ENCODE peak calls at places on chromosomes 16 and 17, in four cellular contexts. One of them, this sample, is unnamed.

GRCh38 chr16:50610331-50611262 is 62.4 kb downstream of the NKD1 start:
- DNase-seq in neural progenitor cell: peak; percentile 93
- DNase-seq in mesendoderm: peak; percentile 57
- DNase-seq in H7: peak; percentile 89
- DNase-seq in this sample: no peak

GRCh38 chr16:85126731-85127662 is 14.7 kb upstream of the CIBAR2 start:
- DNase-seq in mesendoderm: peak; percentile 37
- DNase-seq in neural progenitor cell: peak; percentile 69
- DNase-seq in H7: peak; percentile 95
- DNase-seq in this sample: no peak

GRCh38 chr16:81443688-81444447 is 740 bp upstream of the CMIP start:
- DNase-seq in H7: no peak
- DNase-seq in mesendoderm: no peak
- DNase-seq in neural progenitor cell: no peak
- DNase-seq in this sample: no peak

GRCh38 chr16:80743273-80743672 is 61.1 kb downstream of the CDYL2 start:
- DNase-seq in H7: no peak
- DNase-seq in mesendoderm: no peak
- DNase-seq in neural progenitor cell: no peak
- DNase-seq in this sample: no peak

GRCh38 chr16:23379707-23380106 is 73.3 kb downstream of the COG7 start:
- DNase-seq in mesendoderm: no peak
- DNase-seq in H7: peak; percentile 47
- DNase-seq in neural progenitor cell: no peak
- DNase-seq in this sample: no peak

GRCh38 chr17:68305132-68305531 is 13.8 kb downstream of the ARSG start:
- DNase-seq in mesendoderm: no peak
- DNase-seq in H7: no peak
- DNase-seq in neural progenitor cell: no peak
- DNase-seq in this sample: no peak

GRCh38 chr17:8488931-8489330 is 53.2 kb downstream of the NDEL1 start:
- DNase-seq in neural progenitor cell: no peak
- DNase-seq in H7: peak; percentile 32
- DNase-seq in mesendoderm: peak; percentile 68
- DNase-seq in this sample: no peak

GRCh38 chr16:70437582-70438324 is 1.1 kb downstream of the ST3GAL2 start:
- DNase-seq in mesendoderm: peak; percentile 67
- DNase-seq in neural progenitor cell: peak; percentile 48
- DNase-seq in H7: peak; percentile 51
- DNase-seq in this sample: peak; percentile 34

GRCh38 chr16:17776888-17777287 is 306.1 kb upstream of the XYLT1 start:
- DNase-seq in neural progenitor cell: no peak
- DNase-seq in mesendoderm: no peak
- DNase-seq in H7: no peak
- DNase-seq in this sample: no peak

GRCh38 chr17:69575346-69575761 is 160.9 kb downstream of the MAP2K6 start:
- DNase-seq in H7: no peak
- DNase-seq in mesendoderm: no peak
- DNase-seq in neural progenitor cell: peak; percentile 43
- DNase-seq in this sample: no peak

GRCh38 chr17:9987779-9988585 is 82.9 kb upstream of the RCVRN start:
- DNase-seq in H7: peak; percentile 86
- DNase-seq in mesendoderm: peak; percentile 73
- DNase-seq in neural progenitor cell: peak; percentile 59
- DNase-seq in this sample: peak; percentile 39

GRCh38 chr17:66172706-66173223 is 19.2 kb downstream of the CEP112 start:
- DNase-seq in H7: no peak
- DNase-seq in neural progenitor cell: no peak
- DNase-seq in mesendoderm: no peak
- DNase-seq in this sample: no peak

GRCh38 chr16:73095885-73096341 is 48.0 kb upstream of the ZFHX3 start:
- DNase-seq in H7: no peak
- DNase-seq in mesendoderm: peak; percentile 8
- DNase-seq in neural progenitor cell: no peak
- DNase-seq in this sample: no peak

GRCh38 chr16:50201784-50202183 is 48.7 kb downstream of the TENT4B start:
- DNase-seq in neural progenitor cell: no peak
- DNase-seq in H7: no peak
- DNase-seq in mesendoderm: no peak
- DNase-seq in this sample: no peak

GRCh38 chr17:13005530-13005929 is 12.3 kb downstream of the ELAC2 start:
- DNase-seq in mesendoderm: no peak
- DNase-seq in neural progenitor cell: no peak
- DNase-seq in H7: no peak
- DNase-seq in this sample: no peak

GRCh38 chr17:13003927-13004326 is 13.9 kb downstream of the ELAC2 start:
- DNase-seq in H7: peak; percentile 9
- DNase-seq in neural progenitor cell: no peak
- DNase-seq in mesendoderm: no peak
- DNase-seq in this sample: no peak

GRCh38 chr17:13004336-13004735 is 13.5 kb downstream of the ELAC2 start:
- DNase-seq in neural progenitor cell: no peak
- DNase-seq in H7: no peak
- DNase-seq in mesendoderm: no peak
- DNase-seq in this sample: no peak

GRCh38 chr17:13010959-13011358 is 6.9 kb downstream of the ELAC2 start:
- DNase-seq in neural progenitor cell: no peak
- DNase-seq in H7: no peak
- DNase-seq in mesendoderm: no peak
- DNase-seq in this sample: no peak

GRCh38 chr17:13008461-13008860 is 9.4 kb downstream of the ELAC2 start:
- DNase-seq in mesendoderm: no peak
- DNase-seq in H7: no peak
- DNase-seq in neural progenitor cell: no peak
- DNase-seq in this sample: no peak
- H3K36me3 ChIP-seq in mesendoderm: peaks cover 25% of the 10 kb centered on the region
- H3K36me3 ChIP-seq in H7: peaks cover 43% of the 10 kb centered on the region
- H3K36me3 ChIP-seq in neural progenitor cell: peaks cover 10% of the 10 kb centered on the region
- H3K36me3 ChIP-seq in this sample: peaks cover 81% of the 10 kb centered on the region

GRCh38 chr16:66332599-66332998 is 33.9 kb upstream of the CDH5 start:
- DNase-seq in neural progenitor cell: no peak
- DNase-seq in mesendoderm: no peak
- DNase-seq in H7: no peak
- DNase-seq in this sample: no peak

GRCh38 chr16:66337434-66338188 is 28.9 kb upstream of the CDH5 start:
- DNase-seq in neural progenitor cell: no peak
- DNase-seq in mesendoderm: no peak
- DNase-seq in H7: no peak
- DNase-seq in this sample: no peak

GRCh38 chr16:66334856-66335255 is 31.6 kb upstream of the CDH5 start:
- DNase-seq in H7: no peak
- DNase-seq in neural progenitor cell: no peak
- DNase-seq in mesendoderm: no peak
- DNase-seq in this sample: no peak

DNA sequence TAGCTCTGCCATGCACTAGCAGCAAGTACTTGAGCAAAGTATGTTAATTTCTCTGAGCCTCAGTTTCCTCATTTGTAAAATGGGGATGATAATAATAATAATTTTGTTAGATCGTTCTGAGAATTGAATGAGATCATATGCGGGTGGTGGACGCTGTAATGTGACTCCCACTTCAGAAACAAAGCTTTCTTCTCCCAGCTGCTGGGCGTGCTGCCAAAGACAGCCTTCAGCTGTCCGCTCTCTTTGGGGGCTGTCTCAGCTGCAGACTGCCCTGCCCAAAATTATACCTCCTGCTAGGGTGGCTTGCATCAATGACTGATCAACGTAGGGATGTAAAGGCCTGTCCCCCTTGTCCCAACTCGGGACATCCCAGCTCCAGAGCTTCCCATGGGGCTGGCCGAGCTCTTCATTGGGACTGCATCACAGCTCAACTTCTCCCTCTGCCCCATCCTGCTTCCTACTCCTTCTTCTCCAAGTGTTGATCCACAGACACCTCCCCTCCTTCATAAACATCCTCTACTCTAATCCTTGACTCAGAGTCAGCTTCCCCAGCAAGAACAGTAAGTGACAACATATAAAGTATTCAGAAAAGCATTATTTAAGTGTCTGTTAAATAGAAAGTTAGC is 30.7 kb upstream of the CDH5 start:
- DNase-seq in mesendoderm: no peak
- DNase-seq in neural progenitor cell: no peak
- DNase-seq in H7: no peak
- DNase-seq in this sample: peak; percentile 24
- H3K36me3 ChIP-seq in mesendoderm: no peaks in the 10 kb centered on the region
- H3K36me3 ChIP-seq in neural progenitor cell: no peaks in the 10 kb centered on the region
- H3K36me3 ChIP-seq in H7: no peaks in the 10 kb centered on the region
- H3K36me3 ChIP-seq in this sample: no peaks in the 10 kb centered on the region

GRCh38 chr17:83083368-83084201 is 4.2 kb downstream of the METRNL start:
- DNase-seq in neural progenitor cell: no peak
- DNase-seq in mesendoderm: peak; percentile 93
- DNase-seq in H7: peak; percentile 83
- DNase-seq in this sample: no peak
- H3K36me3 ChIP-seq in neural progenitor cell: no peaks in the 10 kb centered on the region
- H3K36me3 ChIP-seq in mesendoderm: no peaks in the 10 kb centered on the region
- H3K36me3 ChIP-seq in H7: no peaks in the 10 kb centered on the region
- H3K36me3 ChIP-seq in this sample: no peaks in the 10 kb centered on the region

GRCh38 chr17:79667746-79668145 is 56.9 kb upstream of the RBFOX3 start:
- DNase-seq in mesendoderm: no peak
- DNase-seq in H7: peak; percentile 17
- DNase-seq in neural progenitor cell: no peak
- DNase-seq in this sample: no peak

GRCh38 chr17:79669861-79670260 is 59.0 kb upstream of the RBFOX3 start:
- DNase-seq in H7: no peak
- DNase-seq in neural progenitor cell: no peak
- DNase-seq in mesendoderm: no peak
- DNase-seq in this sample: no peak

GRCh38 chr17:79670537-79671386 is 59.9 kb upstream of the RBFOX3 start:
- DNase-seq in mesendoderm: no peak
- DNase-seq in neural progenitor cell: no peak
- DNase-seq in H7: peak; percentile 71
- DNase-seq in this sample: no peak

GRCh38 chr17:79667121-79667715 is 56.4 kb upstream of the RBFOX3 start:
- DNase-seq in neural progenitor cell: no peak
- DNase-seq in mesendoderm: no peak
- DNase-seq in H7: peak; percentile 21
- DNase-seq in this sample: no peak

DNA sequence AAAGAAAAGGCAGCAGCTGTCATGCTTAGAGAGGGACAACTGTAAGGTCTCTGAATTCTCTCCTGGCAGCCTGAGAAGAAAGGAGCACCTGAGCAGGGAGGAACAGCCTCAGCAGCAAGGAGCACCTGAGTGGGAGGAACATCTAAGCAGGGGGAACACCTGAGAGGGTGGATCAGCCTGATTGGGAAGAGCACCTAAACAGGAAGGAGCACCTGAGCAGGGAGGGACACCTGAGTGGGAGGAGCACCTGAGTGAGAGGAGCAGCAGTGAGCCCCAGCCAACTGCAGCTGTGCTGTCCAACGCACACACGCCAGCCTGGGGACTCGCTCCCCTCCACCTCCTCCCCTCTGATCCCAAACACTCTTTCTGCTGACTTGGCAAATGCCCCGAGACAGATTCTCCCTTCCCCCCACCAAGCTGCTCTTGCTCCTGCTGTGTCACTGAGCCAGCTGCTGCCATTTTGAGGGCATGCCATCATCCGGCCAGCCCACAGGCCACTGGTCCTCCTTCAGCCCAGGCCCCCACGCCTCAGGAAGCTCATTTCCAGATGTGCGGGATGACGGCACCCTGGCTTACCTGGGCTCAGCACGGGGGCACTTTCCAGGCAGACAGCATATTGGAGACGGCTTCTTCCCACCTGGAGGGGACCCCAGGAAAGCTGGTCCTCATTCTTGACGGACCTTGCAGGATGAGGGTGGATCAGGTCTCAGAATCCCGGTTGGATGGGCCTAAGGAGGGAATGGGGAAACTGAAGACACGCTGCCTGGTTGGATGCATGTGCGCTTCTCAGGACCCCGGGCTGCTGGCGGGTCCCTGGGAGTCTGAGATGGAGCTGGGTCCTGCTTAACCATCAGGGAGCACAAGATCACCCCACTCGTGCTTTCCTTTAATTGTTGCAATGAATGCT is 57.7 kb upstream of the RBFOX3 start:
- DNase-seq in neural progenitor cell: no peak
- DNase-seq in H7: no peak
- DNase-seq in mesendoderm: peak; percentile 4
- DNase-seq in this sample: no peak
- H3K36me3 ChIP-seq in neural progenitor cell: no peaks in the 10 kb centered on the region
- H3K36me3 ChIP-seq in H7: no peaks in the 10 kb centered on the region
- H3K36me3 ChIP-seq in mesendoderm: no peaks in the 10 kb centered on the region
- H3K36me3 ChIP-seq in this sample: no peaks in the 10 kb centered on the region

This sample was measured in DND-41.